ENCODE peak calls at places on chromosomes 5 and 9, in ten cellular contexts. One of them, this sample, is unnamed. For H3K27me3, the result is how much of the 10 kb centered on the place peaks cover.

GRCh38 chr5:159522841-159523240 is 192.6 kb upstream of the IL12B start:
- DNase-seq in neural progenitor cell: no peak
- DNase-seq in psoas muscle: no peak
- DNase-seq in dorsolateral prefrontal cortex: no peak
- DNase-seq in HCT116: no peak
- DNase-seq in cardiac muscle cell: no peak
- DNase-seq in fibroblast of lung: no peak
- DNase-seq in astrocyte: no peak
- DNase-seq in left ventricle myocardium inferior: no peak
- DNase-seq in heart left ventricle: no peak
- DNase-seq in this sample: no peak

GRCh38 chr5:68067353-68067752 is 148.2 kb upstream of the PIK3R1 start:
- DNase-seq in neural progenitor cell: no peak
- DNase-seq in psoas muscle: no peak
- DNase-seq in dorsolateral prefrontal cortex: no peak
- DNase-seq in HCT116: no peak
- DNase-seq in cardiac muscle cell: peak
- DNase-seq in fibroblast of lung: peak
- DNase-seq in astrocyte: no peak
- DNase-seq in left ventricle myocardium inferior: no peak
- DNase-seq in heart left ventricle: no peak
- DNase-seq in this sample: no peak

GRCh38 chr9:13568851-13569618 is 289.5 kb upstream of the MPDZ start:
- DNase-seq in neural progenitor cell: peak
- DNase-seq in psoas muscle: peak
- DNase-seq in dorsolateral prefrontal cortex: no peak
- DNase-seq in HCT116: no peak
- DNase-seq in cardiac muscle cell: peak
- DNase-seq in fibroblast of lung: no peak
- DNase-seq in astrocyte: no peak
- DNase-seq in left ventricle myocardium inferior: peak
- DNase-seq in heart left ventricle: no peak
- DNase-seq in this sample: no peak

GRCh38 chr9:137194909-137195308 is 5.6 kb downstream of the TPRN start:
- DNase-seq in neural progenitor cell: no peak
- DNase-seq in psoas muscle: no peak
- DNase-seq in dorsolateral prefrontal cortex: no peak
- DNase-seq in HCT116: no peak
- DNase-seq in cardiac muscle cell: no peak
- DNase-seq in fibroblast of lung: no peak
- DNase-seq in astrocyte: no peak
- DNase-seq in left ventricle myocardium inferior: no peak
- DNase-seq in heart left ventricle: no peak
- DNase-seq in this sample: no peak

GRCh38 chr5:31982661-31983060 is 191.5 kb downstream of the GOLPH3 start:
- DNase-seq in neural progenitor cell: no peak
- DNase-seq in psoas muscle: no peak
- DNase-seq in dorsolateral prefrontal cortex: no peak
- DNase-seq in HCT116: no peak
- DNase-seq in cardiac muscle cell: no peak
- DNase-seq in fibroblast of lung: no peak
- DNase-seq in astrocyte: no peak
- DNase-seq in left ventricle myocardium inferior: no peak
- DNase-seq in heart left ventricle: no peak
- DNase-seq in this sample: no peak

GRCh38 chr9:77454668-77455067 is 193.5 kb downstream of the GNA14 start:
- DNase-seq in neural progenitor cell: no peak
- DNase-seq in psoas muscle: no peak
- DNase-seq in dorsolateral prefrontal cortex: no peak
- DNase-seq in HCT116: no peak
- DNase-seq in cardiac muscle cell: no peak
- DNase-seq in fibroblast of lung: peak
- DNase-seq in astrocyte: peak
- DNase-seq in left ventricle myocardium inferior: no peak
- DNase-seq in heart left ventricle: no peak
- DNase-seq in this sample: peak

GRCh38 chr5:67648201-67648671 is 451.6 kb upstream of the CD180 start:
- DNase-seq in neural progenitor cell: no peak
- DNase-seq in psoas muscle: peak
- DNase-seq in dorsolateral prefrontal cortex: no peak
- DNase-seq in HCT116: no peak
- DNase-seq in cardiac muscle cell: peak
- DNase-seq in fibroblast of lung: peak
- DNase-seq in astrocyte: peak
- DNase-seq in left ventricle myocardium inferior: peak
- DNase-seq in heart left ventricle: peak
- DNase-seq in this sample: peak

GRCh38 chr5:69334793-69335268 is 2.2 kb upstream of the CCDC125 start:
- DNase-seq in neural progenitor cell: peak
- DNase-seq in psoas muscle: peak
- DNase-seq in dorsolateral prefrontal cortex: peak
- DNase-seq in HCT116: peak
- DNase-seq in cardiac muscle cell: peak
- DNase-seq in fibroblast of lung: peak
- DNase-seq in astrocyte: peak
- DNase-seq in left ventricle myocardium inferior: peak
- DNase-seq in heart left ventricle: peak
- DNase-seq in this sample: peak

GRCh38 chr5:37962389-37962788 is 122.5 kb upstream of the GDNF start:
- DNase-seq in neural progenitor cell: no peak
- DNase-seq in psoas muscle: no peak
- DNase-seq in dorsolateral prefrontal cortex: no peak
- DNase-seq in HCT116: no peak
- DNase-seq in cardiac muscle cell: no peak
- DNase-seq in fibroblast of lung: no peak
- DNase-seq in astrocyte: no peak
- DNase-seq in left ventricle myocardium inferior: no peak
- DNase-seq in heart left ventricle: no peak
- DNase-seq in this sample: no peak

GRCh38 chr5:96942911-96943310 is 7.0 kb downstream of the LNPEP start:
- DNase-seq in neural progenitor cell: no peak
- DNase-seq in psoas muscle: no peak
- DNase-seq in dorsolateral prefrontal cortex: no peak
- DNase-seq in HCT116: no peak
- DNase-seq in cardiac muscle cell: no peak
- DNase-seq in fibroblast of lung: no peak
- DNase-seq in astrocyte: peak
- DNase-seq in left ventricle myocardium inferior: no peak
- DNase-seq in heart left ventricle: no peak
- DNase-seq in this sample: peak

GRCh38 chr9:137318976-137319375 is 16.9 kb upstream of the NRARP start:
- DNase-seq in neural progenitor cell: peak
- DNase-seq in psoas muscle: no peak
- DNase-seq in dorsolateral prefrontal cortex: no peak
- DNase-seq in HCT116: no peak
- DNase-seq in cardiac muscle cell: no peak
- DNase-seq in fibroblast of lung: no peak
- DNase-seq in astrocyte: no peak
- DNase-seq in left ventricle myocardium inferior: peak
- DNase-seq in heart left ventricle: peak
- DNase-seq in this sample: no peak

GRCh38 chr9:89715318-89715858 is 110.6 kb downstream of the GADD45G start:
- DNase-seq in neural progenitor cell: no peak
- DNase-seq in psoas muscle: no peak
- DNase-seq in dorsolateral prefrontal cortex: no peak
- DNase-seq in HCT116: no peak
- DNase-seq in cardiac muscle cell: no peak
- DNase-seq in fibroblast of lung: no peak
- DNase-seq in astrocyte: no peak
- DNase-seq in left ventricle myocardium inferior: no peak
- DNase-seq in heart left ventricle: no peak
- DNase-seq in this sample: no peak

GRCh38 chr9:100028201-100028784 is 70.5 kb downstream of the ERP44 start:
- DNase-seq in neural progenitor cell: peak
- DNase-seq in psoas muscle: peak
- DNase-seq in dorsolateral prefrontal cortex: peak
- DNase-seq in HCT116: peak
- DNase-seq in cardiac muscle cell: peak
- DNase-seq in fibroblast of lung: peak
- DNase-seq in astrocyte: peak
- DNase-seq in left ventricle myocardium inferior: peak
- DNase-seq in heart left ventricle: peak
- DNase-seq in this sample: peak

GRCh38 chr9:136258786-136259516 is 13.3 kb upstream of the QSOX2 start:
- DNase-seq in neural progenitor cell: no peak
- DNase-seq in psoas muscle: no peak
- DNase-seq in dorsolateral prefrontal cortex: no peak
- DNase-seq in HCT116: no peak
- DNase-seq in cardiac muscle cell: no peak
- DNase-seq in fibroblast of lung: no peak
- DNase-seq in astrocyte: no peak
- DNase-seq in left ventricle myocardium inferior: no peak
- DNase-seq in heart left ventricle: no peak
- DNase-seq in this sample: no peak

DNA sequence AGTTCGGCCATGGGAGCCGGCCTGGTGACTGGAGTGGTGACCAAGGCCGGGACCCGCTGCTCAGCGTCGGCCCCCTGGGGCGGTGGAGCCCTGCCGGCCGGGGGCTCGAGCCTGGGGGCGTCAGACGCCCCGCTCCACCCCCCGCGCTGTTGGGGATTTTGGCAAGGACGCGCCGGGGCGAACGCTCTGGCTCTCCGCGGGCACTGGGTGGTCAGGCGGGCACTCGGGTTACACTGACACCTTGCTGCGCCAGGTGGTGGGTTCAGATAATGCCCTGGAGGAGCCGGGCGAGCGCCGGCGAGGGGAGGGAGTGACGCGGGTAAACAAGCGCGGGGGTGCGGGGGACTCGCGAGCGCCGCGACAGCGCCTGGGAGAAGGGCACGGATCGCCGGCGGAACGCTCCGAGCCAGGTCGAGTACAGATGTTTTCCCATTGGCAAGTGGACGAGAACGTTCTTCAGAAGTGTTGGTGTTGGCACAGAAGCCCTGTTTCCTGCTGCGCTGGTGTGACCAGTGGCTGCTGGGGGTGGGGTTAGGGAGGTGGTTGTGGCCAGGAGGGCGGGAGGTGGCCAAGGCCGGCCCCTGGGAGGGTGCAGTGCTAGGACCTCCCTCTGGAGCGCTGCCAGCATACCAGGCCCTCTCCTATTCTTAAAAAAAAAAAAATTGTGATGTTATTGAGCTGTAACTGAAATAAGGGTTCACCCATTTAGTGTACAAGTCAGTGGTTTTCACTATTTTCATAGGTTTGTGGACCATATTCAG is 773 bp downstream of the SQSTM1 start:
- DNase-seq in neural progenitor cell: peak
- DNase-seq in psoas muscle: peak
- DNase-seq in dorsolateral prefrontal cortex: peak
- DNase-seq in HCT116: peak
- DNase-seq in cardiac muscle cell: peak
- DNase-seq in fibroblast of lung: peak
- DNase-seq in astrocyte: peak
- DNase-seq in left ventricle myocardium inferior: peak
- DNase-seq in heart left ventricle: peak
- DNase-seq in this sample: peak
- TF ChIP-seq CTCF in neural progenitor cell: no peak
- TF ChIP-seq CTCF in psoas muscle: no peak
- TF ChIP-seq CTCF in dorsolateral prefrontal cortex: no peak
- TF ChIP-seq CTCF in HCT116: no peak
- TF ChIP-seq CTCF in cardiac muscle cell: no peak
- TF ChIP-seq CTCF in fibroblast of lung: no peak
- TF ChIP-seq CTCF in astrocyte: no peak
- TF ChIP-seq CTCF in left ventricle myocardium inferior: no peak
- TF ChIP-seq CTCF in heart left ventricle: no peak
- TF ChIP-seq CTCF in this sample: no peak

GRCh38 chr9:69453746-69454145 is 128.7 kb downstream of the ENTREP1 start:
- DNase-seq in neural progenitor cell: no peak
- DNase-seq in psoas muscle: no peak
- DNase-seq in dorsolateral prefrontal cortex: no peak
- DNase-seq in HCT116: no peak
- DNase-seq in cardiac muscle cell: no peak
- DNase-seq in fibroblast of lung: no peak
- DNase-seq in astrocyte: no peak
- DNase-seq in left ventricle myocardium inferior: no peak
- DNase-seq in heart left ventricle: no peak
- DNase-seq in this sample: no peak
- H3K27me3 ChIP-seq in neural progenitor cell: under half
- H3K27me3 ChIP-seq in psoas muscle: under half
- H3K27me3 ChIP-seq in dorsolateral prefrontal cortex: under half
- H3K27me3 ChIP-seq in HCT116: half or more
- H3K27me3 ChIP-seq in cardiac muscle cell: under half
- H3K27me3 ChIP-seq in fibroblast of lung: under half
- H3K27me3 ChIP-seq in astrocyte: under half
- H3K27me3 ChIP-seq in left ventricle myocardium inferior: under half
- H3K27me3 ChIP-seq in heart left ventricle: under half
- H3K27me3 ChIP-seq in this sample: under half

GRCh38 chr5:140737486-140737885 is 37.2 kb downstream of the ZMAT2 start:
- DNase-seq in neural progenitor cell: no peak
- DNase-seq in psoas muscle: no peak
- DNase-seq in dorsolateral prefrontal cortex: no peak
- DNase-seq in HCT116: no peak
- DNase-seq in cardiac muscle cell: no peak
- DNase-seq in fibroblast of lung: no peak
- DNase-seq in astrocyte: no peak
- DNase-seq in left ventricle myocardium inferior: no peak
- DNase-seq in heart left ventricle: no peak
- DNase-seq in this sample: no peak

GRCh38 chr5:140734354-140734753 is 34.1 kb downstream of the ZMAT2 start:
- DNase-seq in neural progenitor cell: peak
- DNase-seq in psoas muscle: no peak
- DNase-seq in dorsolateral prefrontal cortex: no peak
- DNase-seq in HCT116: no peak
- DNase-seq in cardiac muscle cell: no peak
- DNase-seq in fibroblast of lung: no peak
- DNase-seq in astrocyte: no peak
- DNase-seq in left ventricle myocardium inferior: no peak
- DNase-seq in heart left ventricle: no peak
- DNase-seq in this sample: no peak
- TF ChIP-seq CTCF in neural progenitor cell: peak
- TF ChIP-seq CTCF in psoas muscle: peak
- TF ChIP-seq CTCF in dorsolateral prefrontal cortex: peak
- TF ChIP-seq CTCF in HCT116: peak
- TF ChIP-seq CTCF in cardiac muscle cell: peak
- TF ChIP-seq CTCF in fibroblast of lung: no peak
- TF ChIP-seq CTCF in astrocyte: no peak
- TF ChIP-seq CTCF in left ventricle myocardium inferior: peak
- TF ChIP-seq CTCF in heart left ventricle: peak
- TF ChIP-seq CTCF in this sample: peak

DNA sequence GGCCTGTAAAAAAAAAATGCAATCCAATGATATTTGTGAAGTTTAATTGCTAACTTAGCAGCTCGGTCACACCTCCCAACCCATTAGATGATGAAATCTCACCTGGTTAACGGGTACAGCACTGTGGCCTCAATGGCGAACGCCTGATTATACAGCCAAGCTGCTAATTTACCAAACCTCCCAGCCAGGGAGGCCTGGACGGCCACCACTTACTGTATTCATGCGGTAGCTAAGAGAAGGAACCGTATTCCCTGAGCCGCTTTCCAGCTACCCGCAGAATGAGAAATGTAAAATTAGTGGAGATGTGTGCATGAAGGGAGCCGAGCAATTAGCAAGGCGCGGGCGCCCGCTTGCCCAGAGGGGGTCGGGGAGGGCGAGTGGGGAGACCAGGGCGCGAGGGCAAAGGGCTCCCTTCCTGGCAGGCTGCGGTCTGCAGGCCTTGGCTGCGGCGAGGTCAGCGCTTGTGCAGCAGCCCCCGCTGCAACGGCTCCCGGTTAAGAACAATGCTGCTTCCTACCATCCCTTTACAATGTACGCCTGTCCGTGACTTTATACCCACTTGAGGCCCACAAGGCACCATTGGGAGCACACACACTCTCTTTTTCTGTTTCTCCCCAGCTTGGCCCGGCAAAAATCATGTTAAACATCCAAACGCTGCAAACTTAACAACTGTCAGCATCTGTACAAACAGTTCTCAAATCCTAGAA is 70.4 kb upstream of the TBCA start:
- DNase-seq in neural progenitor cell: peak
- DNase-seq in psoas muscle: no peak
- DNase-seq in dorsolateral prefrontal cortex: no peak
- DNase-seq in HCT116: no peak
- DNase-seq in cardiac muscle cell: no peak
- DNase-seq in fibroblast of lung: no peak
- DNase-seq in astrocyte: no peak
- DNase-seq in left ventricle myocardium inferior: no peak
- DNase-seq in heart left ventricle: no peak
- DNase-seq in this sample: no peak
- H3K27me3 ChIP-seq in neural progenitor cell: half or more
- H3K27me3 ChIP-seq in psoas muscle: under half
- H3K27me3 ChIP-seq in dorsolateral prefrontal cortex: under half
- H3K27me3 ChIP-seq in HCT116: under half
- H3K27me3 ChIP-seq in cardiac muscle cell: half or more
- H3K27me3 ChIP-seq in fibroblast of lung: under half
- H3K27me3 ChIP-seq in astrocyte: under half
- H3K27me3 ChIP-seq in left ventricle myocardium inferior: under half
- H3K27me3 ChIP-seq in heart left ventricle: under half
- H3K27me3 ChIP-seq in this sample: under half

This sample was measured in BJ.